ENCODE peak calls at places on chromosome 10, in four cellular contexts. Z is HCT116, T is fibroblast of mammary gland, D is heart left ventricle. U is an unnamed sample.

GRCh38 chr10:131797626-131798025 is 103.2 kb upstream of the PPP2R2D start:
- DNase-seq in T (no peak), Z (no peak), D (no peak), U (no peak)

GRCh38 chr10:97399843-97400545 is 1.1 kb downstream of the RRP12 start:
- DNase-seq in Z (peak; percentile 57), T (peak; percentile 82), D (no peak), U (peak; percentile 68)

GRCh38 chr10:68105820-68106219 is 3.5 kb upstream of the MYPN start:
- DNase-seq in Z (no peak), D (no peak), T (peak; percentile 83), U (peak; percentile 84)

GRCh38 chr10:123860856-123861255 is 30.8 kb downstream of the CPXM2 start:
- DNase-seq in Z (no peak), T (no peak), D (no peak), U (no peak)

GRCh38 chr10:31343009-31343408 is 24.0 kb downstream of the ZEB1 start:
- DNase-seq in Z (no peak), T (no peak), D (no peak), U (no peak)

GRCh38 chr10:119680050-119680449 is 28.9 kb downstream of the BAG3 start:
- DNase-seq in Z (peak; percentile 33), D (no peak), T (peak; percentile 81), U (peak; percentile 84)

GRCh38 chr10:22655312-22655973 is 58.9 kb downstream of the PIP4K2A start:
- DNase-seq in T (peak; percentile 88), Z (no peak), D (no peak), U (peak; percentile 80)

GRCh38 chr10:52146766-52147165 is 167.3 kb upstream of the DKK1 start:
- DNase-seq in T (peak; percentile 45), D (no peak), Z (no peak), U (no peak)

GRCh38 chr10:23834096-23834495 is 374.8 kb upstream of the KIAA1217 start:
- DNase-seq in Z (no peak), T (no peak), D (no peak), U (no peak)

GRCh38 chr10:38979535-38979934 is 885.4 kb downstream of the ZNF37A start:
- DNase-seq in Z (no peak), T (no peak), D (no peak), U (no peak)

GRCh38 chr10:34764347-34764991 is 50.6 kb downstream of the PARD3 start:
- DNase-seq in D (no peak), Z (no peak), T (no peak), U (no peak)

GRCh38 chr10:102726274-102726673 is 11.8 kb downstream of the SFXN2 start:
- DNase-seq in T (peak; percentile 53), D (no peak), Z (no peak), U (peak; percentile 40)

GRCh38 chr10:17647316-17647715 is 3.4 kb downstream of the STAM start:
- DNase-seq in T (no peak), D (peak; percentile 30), Z (no peak), U (no peak)

GRCh38 chr10:130301026-130301892 is 165.1 kb downstream of the GLRX3 start:
- DNase-seq in D (no peak), T (peak; percentile 57), Z (no peak), U (no peak)

GRCh38 chr10:133151528-133151927 is 8.5 kb upstream of the KNDC1 start:
- DNase-seq in Z (no peak), T (no peak), D (no peak), U (no peak)

GRCh38 chr10:77360121-77360520 is 277.5 kb downstream of the KCNMA1 start:
- DNase-seq in T (peak; percentile 53), D (no peak), Z (no peak), U (peak; percentile 54)

GRCh38 chr10:43222296-43222695 is 44.6 kb downstream of the RASGEF1A start:
- DNase-seq in T (no peak), Z (no peak), D (peak; percentile 1), U (no peak)

GRCh38 chr10:75007646-75008045 is 103.8 kb upstream of the SAMD8 start:
- DNase-seq in Z (no peak), T (no peak), D (no peak), U (no peak)

GRCh38 chr10:109529258-109529657 is 394.1 kb downstream of the XPNPEP1 start:
- DNase-seq in D (no peak), Z (no peak), T (no peak), U (no peak)

GRCh38 chr10:43693602-43694001 is 44.9 kb upstream of the ZNF32 start:
- DNase-seq in D (no peak), T (no peak), Z (no peak), U (no peak)

GRCh38 chr10:95788830-95789229 is 32.9 kb downstream of the ENTPD1 start:
- DNase-seq in T (peak; percentile 54), D (no peak), Z (no peak), U (peak; percentile 4)

GRCh38 chr10:61752111-61753011 is 89.6 kb downstream of the CABCOCO1 start:
- DNase-seq in D (no peak), Z (peak; percentile 31), T (peak; percentile 55), U (peak; percentile 48)

GRCh38 chr10:131979821-131980270 is 1.9 kb downstream of the BNIP3 start:
- DNase-seq in T (peak; percentile 34), Z (no peak), D (peak; percentile 66), U (peak; percentile 35)

GRCh38 chr10:70155255-70155838 is 8.8 kb upstream of the TYSND1 start:
- DNase-seq in T (no peak), D (no peak), Z (no peak), U (no peak)

GRCh38 chr10:91552706-91553105 is 80.2 kb downstream of the PPP1R3C start:
- DNase-seq in Z (peak; percentile 2), D (peak; percentile 56), T (peak; percentile 27), U (no peak)
- TF ChIP-seq CTCF in Z (peak; percentile 52), D (peak; percentile 45), T (peak; percentile 50), U (peak; percentile 67)

DNA sequence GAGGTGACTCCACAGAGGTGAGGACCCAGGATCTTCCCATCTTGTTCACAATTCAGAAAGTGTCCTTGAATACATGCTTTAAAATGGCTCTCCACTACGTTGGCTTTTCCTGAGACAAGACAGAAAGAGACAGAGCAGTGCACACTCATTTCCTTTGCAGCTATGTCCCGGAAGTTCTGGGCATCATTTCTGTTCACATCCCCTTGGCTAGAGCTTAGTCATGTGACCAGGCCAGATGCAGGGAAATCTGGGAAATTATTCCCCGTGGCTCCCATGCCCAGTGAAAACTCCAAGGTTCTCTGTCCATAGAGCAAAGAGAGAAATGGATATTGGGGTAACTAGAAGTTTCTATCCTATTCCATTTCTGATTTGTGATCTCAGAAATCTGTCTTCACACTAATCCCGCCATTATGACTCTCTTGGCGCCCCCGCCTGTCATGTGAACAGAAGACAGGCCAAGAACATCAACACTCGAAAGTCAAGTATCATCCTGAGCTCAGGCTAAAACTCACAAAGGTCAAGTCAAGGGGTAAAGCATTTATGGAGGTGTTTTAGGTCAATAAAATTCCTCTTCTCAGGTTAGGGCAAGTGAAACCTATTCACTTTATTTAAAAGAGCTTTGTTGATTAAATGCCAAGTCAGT is 251.4 kb upstream of the HABP2 start:
- DNase-seq in Z (no peak), T (no peak), D (no peak), U (no peak)
- TF ChIP-seq CTCF in Z (peak; percentile 41), T (no peak), D (no peak), U (peak; percentile 12)

DNA sequence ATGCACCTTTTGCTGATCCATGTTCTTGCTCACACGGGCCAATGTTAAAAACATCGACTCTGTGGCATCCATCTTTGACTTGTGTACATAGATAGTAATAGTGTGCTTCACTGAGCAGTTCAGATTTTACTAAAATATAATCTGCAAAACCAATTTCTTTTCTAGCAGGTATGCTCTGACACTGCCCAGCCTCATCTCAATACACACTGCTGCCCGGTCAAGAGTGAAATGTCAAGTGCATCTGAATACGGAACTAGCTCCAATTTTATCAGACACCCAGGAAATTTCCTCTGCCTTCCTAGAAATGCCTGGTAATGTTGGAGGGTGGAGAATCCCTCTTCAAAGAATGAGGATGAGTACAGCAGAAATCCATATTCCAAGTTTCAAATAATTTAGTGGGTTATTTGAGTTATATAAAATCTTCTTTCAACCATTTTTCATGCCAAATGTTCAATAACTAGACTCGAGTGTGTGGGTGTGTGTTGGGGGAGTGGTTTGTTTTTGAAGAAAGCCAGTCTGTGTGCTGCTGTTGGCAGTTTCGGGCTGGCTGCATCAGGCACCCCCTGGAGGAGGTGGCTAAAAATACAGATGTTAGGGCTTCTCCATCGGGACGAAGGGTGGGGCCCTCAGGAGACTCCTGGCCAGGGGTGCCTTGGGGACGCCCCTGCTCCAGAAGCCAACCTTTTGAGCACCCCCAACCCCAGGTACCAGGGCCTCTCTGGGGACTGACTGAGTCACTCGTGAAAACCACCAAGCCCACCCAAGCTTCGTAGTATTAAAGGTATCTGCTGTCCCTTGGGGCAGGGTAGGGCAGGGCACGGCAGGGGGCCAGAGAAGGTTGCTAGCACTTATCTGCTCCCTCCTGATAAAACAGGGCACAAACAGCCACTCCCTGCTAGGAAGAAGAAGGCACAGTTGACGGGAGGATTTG is 15.4 kb downstream of the CTBP2 start:
- DNase-seq in D (no peak), T (peak; percentile 72), Z (peak; percentile 61), U (peak; percentile 45)
- TF ChIP-seq CTCF in D (peak; percentile 17), T (peak; percentile 60), Z (peak; percentile 76), U (peak; percentile 73)

GRCh38 chr10:29141761-29142160 is 147.1 kb upstream of the LYZL1 start:
- DNase-seq in Z (no peak), D (no peak), T (no peak), U (peak; percentile 21)

GRCh38 chr10:29140991-29141390 is 147.9 kb upstream of the LYZL1 start:
- DNase-seq in D (no peak), T (peak; percentile 87), Z (no peak), U (peak; percentile 90)

GRCh38 chr10:29144126-29144525 is 144.7 kb upstream of the LYZL1 start:
- DNase-seq in Z (no peak), T (no peak), D (no peak), U (no peak)

GRCh38 chr10:29140151-29140550 is 148.7 kb upstream of the LYZL1 start:
- DNase-seq in Z (no peak), D (no peak), T (no peak), U (no peak)

GRCh38 chr10:29142516-29143314 is 146.2 kb upstream of the LYZL1 start:
- DNase-seq in T (no peak), D (no peak), Z (no peak), U (no peak)
- TF ChIP-seq CTCF in T (no peak), D (no peak), Z (no peak), U (no peak)

DNA sequence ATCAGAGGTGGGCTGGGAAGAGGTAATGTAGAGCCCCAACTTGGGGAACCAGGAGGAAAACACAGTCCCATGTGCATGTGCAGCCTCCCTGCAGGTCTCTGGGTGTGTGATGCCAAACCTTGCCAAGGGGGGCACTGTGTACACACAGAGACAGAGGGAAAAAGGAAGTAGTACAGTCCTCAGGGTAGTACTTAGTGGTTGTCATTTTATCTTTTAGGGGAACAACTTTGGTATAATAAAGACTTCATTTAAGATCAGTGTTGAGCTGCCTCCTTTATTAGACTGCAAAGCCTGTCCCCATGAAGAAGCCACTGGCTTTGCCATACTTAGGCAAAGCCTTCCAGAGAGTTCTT is 151.8 kb downstream of the CDH23 start:
- DNase-seq in Z (no peak), T (peak; percentile 18), D (no peak), U (no peak)
- TF ChIP-seq CTCF in Z (peak; percentile 51), T (peak; percentile 43), D (peak; percentile 13), U (peak; percentile 71)

DNA sequence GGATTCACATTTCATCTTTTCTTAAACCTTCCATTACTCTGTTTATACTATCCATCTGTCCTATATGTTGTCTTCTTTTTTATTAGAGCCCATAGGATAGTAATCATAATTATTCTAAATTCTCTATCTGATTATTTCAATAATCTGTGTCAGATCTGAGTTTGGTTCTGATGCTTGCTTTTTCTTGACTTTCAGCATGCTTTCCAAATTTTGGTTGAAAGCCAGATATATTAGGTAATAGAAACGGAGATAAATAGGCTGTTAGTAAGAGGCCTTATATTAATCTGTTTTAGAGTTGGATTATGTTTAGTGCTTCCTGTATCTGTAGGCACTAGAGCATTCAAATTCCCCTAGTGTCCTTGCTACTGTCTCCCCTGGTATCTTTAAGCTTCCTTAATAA is 940.0 kb upstream of the GHITM start:
- DNase-seq in Z (no peak), T (no peak), D (no peak), U (no peak)
- TF ChIP-seq CTCF in Z (no peak), T (no peak), D (no peak), U (no peak)

GRCh38 chr10:111479966-111480365 is 403.1 kb downstream of the ADRA2A start:
- DNase-seq in Z (no peak), D (no peak), T (no peak), U (no peak)
- TF ChIP-seq CTCF in Z (no peak), D (no peak), T (no peak), U (no peak)

U was measured in HFFc6.